ENCODE peak calls at places on chromosomes 11 and 22, in four cellular contexts. A, P, L and V are unnamed samples. For H3K4me1, the result is how much of the 10 kb centered on the place peaks cover.

GRCh38 chr11:128525411-128526243 is 61.7 kb downstream of the ETS1 start:
- DNase-seq in A (no peak), P (no peak), L (peak), V (no peak)

GRCh38 chr11:60164550-60165075 is 18.3 kb downstream of the MS4A6A start:
- DNase-seq in A (no peak), L (no peak), P (no peak), V (no peak)

GRCh38 chr22:19868333-19868732 is 13.7 kb upstream of the GNB1L start:
- DNase-seq in L (no peak), A (no peak), P (no peak), V (no peak)

GRCh38 chr11:48103621-48104561 is 112.7 kb upstream of the OR4B1 start:
- DNase-seq in L (no peak), A (no peak), P (no peak), V (no peak)

GRCh38 chr22:32409977-32410376 is 2.1 kb downstream of the RTCB start:
- DNase-seq in A (no peak), L (no peak), P (no peak), V (no peak)

GRCh38 chr11:58028687-58029411 is 1.9 kb upstream of the OR6Q1 start:
- DNase-seq in A (no peak), L (peak), P (no peak), V (no peak)

GRCh38 chr22:30104501-30105156 is 24.4 kb downstream of the HORMAD2 start:
- DNase-seq in P (no peak), L (no peak), A (no peak), V (no peak)

GRCh38 chr11:47354913-47355282 is 2.4 kb upstream of the MYBPC3 start:
- DNase-seq in P (no peak), A (no peak), L (no peak), V (no peak)

GRCh38 chr11:76889414-76889975 is 28.8 kb downstream of the ACER3 start:
- DNase-seq in L (peak), A (no peak), P (no peak), V (no peak)

GRCh38 chr22:39949964-39950737 is 10.0 kb upstream of the TMA7B start:
- DNase-seq in L (peak), A (no peak), P (no peak), V (no peak)

GRCh38 chr11:18723991-18724390 is 2.0 kb downstream of the IGSF22 start:
- DNase-seq in P (no peak), L (no peak), A (no peak), V (no peak)

GRCh38 chr22:23073506-23074229 is 3.3 kb downstream of the GNAZ start:
- DNase-seq in P (peak), L (no peak), A (peak), V (no peak)

GRCh38 chr22:46007848-46008261 is 30.9 kb upstream of the WNT7B start:
- DNase-seq in L (peak), A (peak), P (peak), V (peak)

GRCh38 chr22:50189849-50190181 is 4.1 kb downstream of the TRABD start:
- DNase-seq in A (peak), P (no peak), L (no peak), V (no peak)

GRCh38 chr22:30227438-30228228 is 18.9 kb downstream of the LIF start:
- DNase-seq in L (no peak), P (no peak), A (no peak), V (no peak)

GRCh38 chr11:34214961-34215805 is 109.8 kb downstream of the NAT10 start:
- DNase-seq in P (no peak), L (peak), A (no peak), V (no peak)

GRCh38 chr22:26066534-26066933 is 102.7 kb upstream of the SEZ6L start:
- DNase-seq in L (no peak), A (no peak), P (no peak), V (no peak)

DNA sequence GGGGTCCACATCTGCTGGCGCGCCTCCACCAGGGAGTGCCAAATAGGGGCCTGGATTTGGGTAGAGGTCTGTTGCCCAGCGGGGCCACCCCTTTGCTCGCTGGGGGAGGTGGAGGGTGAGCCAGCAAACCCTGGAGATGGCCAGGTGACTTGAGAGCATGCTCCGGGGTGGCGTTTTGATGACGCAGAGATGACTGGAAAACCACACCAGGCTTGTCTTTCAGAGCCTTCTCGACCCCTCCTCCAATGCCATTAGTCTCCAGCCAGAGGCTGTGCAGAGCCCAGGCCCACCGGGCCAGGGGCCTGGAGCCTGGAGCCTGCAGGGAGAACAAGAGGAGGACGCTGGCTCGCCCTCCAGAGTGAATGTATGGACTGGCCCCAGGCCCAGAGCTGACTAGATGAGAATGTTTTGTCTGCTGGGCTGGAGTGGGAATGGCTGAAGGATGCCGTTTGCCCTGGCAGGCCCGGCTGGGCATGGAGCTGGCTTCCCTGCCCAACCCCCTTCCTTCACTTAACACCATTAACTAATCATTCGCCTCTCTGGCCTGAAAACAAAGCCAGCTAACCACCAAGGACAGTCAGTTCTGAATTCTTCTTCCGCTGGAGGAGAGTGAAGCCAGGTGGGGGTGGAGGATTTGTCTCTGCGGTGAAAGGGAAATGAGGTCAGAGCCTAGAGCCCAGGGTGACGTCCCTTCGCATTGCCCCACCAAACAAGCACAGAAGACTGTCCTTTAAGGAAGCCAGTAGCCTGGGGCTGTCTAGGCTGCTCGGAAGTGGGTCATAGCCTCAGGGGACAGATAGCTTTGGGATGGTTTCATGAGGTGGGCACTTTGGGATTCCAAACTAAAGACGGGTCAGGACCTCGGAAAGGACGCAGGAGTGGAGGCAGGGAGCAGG is 1.6 kb upstream of the MCAM start:
- DNase-seq in A (no peak), L (peak), P (no peak), V (no peak)
- H3K4me1 ChIP-seq in A (half or more), L (half or more), P (half or more), V (half or more)

GRCh38 chr11:27469333-27469680 is 3.3 kb downstream of the LGR4 start:
- DNase-seq in A (no peak), L (no peak), P (no peak), V (no peak)

GRCh38 chr11:27468209-27468608 is 4.4 kb downstream of the LGR4 start:
- DNase-seq in P (no peak), L (peak), A (no peak), V (no peak)

GRCh38 chr11:27470166-27470565 is 2.4 kb downstream of the LGR4 start:
- DNase-seq in L (no peak), A (no peak), P (no peak), V (no peak)

GRCh38 chr11:27467181-27467913 is 5.2 kb downstream of the LGR4 start:
- DNase-seq in P (no peak), A (no peak), L (no peak), V (no peak)

GRCh38 chr11:27468643-27469332 is 3.8 kb downstream of the LGR4 start:
- DNase-seq in P (no peak), A (no peak), L (peak), V (no peak)
- H3K4me3 ChIP-seq in P (peak), A (no peak), L (no peak), V (peak)

GRCh38 chr11:133413726-133414125 is 118.6 kb downstream of the OPCML start:
- DNase-seq in L (no peak), P (no peak), A (no peak), V (no peak)

GRCh38 chr11:133414503-133414902 is 117.8 kb downstream of the OPCML start:
- DNase-seq in A (no peak), P (no peak), L (no peak), V (no peak)

DNA sequence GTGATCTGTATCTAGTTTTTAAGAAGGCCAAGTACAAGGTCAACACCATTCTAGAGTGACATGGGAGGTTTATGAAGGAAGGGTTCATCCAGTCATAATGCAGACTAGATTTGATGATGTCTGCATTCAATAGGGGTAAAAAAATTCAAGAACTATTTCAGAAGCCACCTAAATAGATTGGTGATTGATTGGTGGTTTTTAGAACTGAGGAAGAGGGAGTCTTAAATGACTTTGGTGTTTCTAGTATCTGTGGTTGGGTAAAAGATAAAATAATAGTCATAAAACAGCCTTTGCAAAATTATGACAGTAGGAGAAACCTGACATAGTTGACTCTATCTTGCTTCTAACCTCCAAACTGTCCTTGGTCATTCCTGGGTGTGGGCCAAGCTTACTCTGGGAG is 114.1 kb downstream of the OPCML start:
- DNase-seq in A (no peak), P (no peak), L (no peak), V (no peak)
- H3K4me1 ChIP-seq in A (under half), P (under half), L (under half), V (under half)

DNA sequence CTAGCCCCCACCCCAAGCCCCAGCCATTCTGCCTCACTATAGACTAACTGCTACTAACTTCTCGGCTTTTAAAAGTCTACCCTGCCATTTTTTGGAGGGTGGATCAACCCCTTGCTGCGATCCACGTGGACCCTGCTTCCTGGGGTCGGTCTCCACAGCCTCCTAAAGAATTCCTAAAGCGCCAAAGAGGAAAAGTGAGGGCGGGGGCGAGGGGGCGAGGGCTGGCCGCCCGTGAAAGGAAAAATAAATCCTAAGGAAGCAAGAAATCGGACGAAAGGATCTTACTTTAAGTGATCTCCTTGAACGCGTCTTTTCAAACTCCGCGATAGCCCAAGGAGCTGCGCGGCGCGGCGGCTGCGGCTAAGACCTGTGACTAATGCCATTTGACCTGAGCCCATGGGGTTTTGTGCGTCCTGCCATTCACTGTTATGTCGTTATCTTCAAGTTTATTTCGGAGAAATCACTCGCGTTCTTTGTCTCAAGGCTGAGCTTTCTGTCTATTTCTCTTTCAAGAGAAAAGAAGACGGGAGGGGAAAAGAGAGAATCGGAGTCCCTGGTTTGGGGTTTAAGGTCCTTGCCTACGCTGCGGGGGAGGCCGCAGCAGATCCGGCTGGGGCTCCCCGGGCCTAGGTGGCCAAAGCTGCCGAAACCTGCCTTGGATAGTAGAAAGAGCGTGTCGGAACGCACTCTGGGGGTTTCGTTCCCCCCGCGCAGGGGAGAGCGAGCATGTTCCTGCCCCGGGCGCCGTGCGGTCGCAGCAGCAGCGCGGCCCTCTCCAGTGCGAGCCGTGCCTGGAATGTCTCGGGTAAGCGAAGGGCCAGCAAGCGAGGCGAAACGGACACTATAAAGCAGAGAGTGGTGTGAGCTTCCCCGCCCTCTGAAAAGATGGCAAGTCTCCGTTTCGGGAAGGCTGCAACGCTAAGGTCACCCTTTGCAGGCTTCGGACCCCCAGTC is 2.8 kb upstream of the DBX1 start:
- DNase-seq in P (no peak), L (peak), A (no peak), V (no peak)
- H3K4me3 ChIP-seq in P (peak), L (no peak), A (peak), V (peak)

DNA sequence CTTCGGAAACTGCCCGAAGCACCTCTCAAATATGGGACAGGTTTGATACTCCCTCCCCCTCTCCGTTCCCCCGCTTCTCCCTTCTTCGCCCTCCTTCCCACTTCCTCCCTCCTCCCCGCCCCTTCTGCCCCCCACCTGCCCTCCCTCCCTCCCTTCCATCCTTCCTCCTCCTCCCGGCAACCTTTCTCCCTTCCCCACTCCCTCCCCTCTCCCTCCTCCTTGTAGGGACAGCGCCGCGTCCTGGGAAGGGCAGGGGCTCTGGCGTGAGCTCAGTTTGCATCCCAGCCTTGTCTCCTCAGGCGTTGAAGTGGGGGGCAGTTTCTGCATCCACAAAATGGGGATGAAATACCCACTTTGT is 6.1 kb upstream of the NFAM1 start:
- DNase-seq in L (no peak), A (no peak), P (no peak), V (no peak)
- H3K4me1 ChIP-seq in L (under half), A (under half), P (under half), V (under half)

GRCh38 chr11:103476874-103477273 is 367.6 kb downstream of the DYNC2H1 start:
- DNase-seq in P (no peak), L (no peak), A (no peak), V (no peak)
- H3K4me3 ChIP-seq in P (no peak), L (no peak), A (no peak), V (no peak)

DNA sequence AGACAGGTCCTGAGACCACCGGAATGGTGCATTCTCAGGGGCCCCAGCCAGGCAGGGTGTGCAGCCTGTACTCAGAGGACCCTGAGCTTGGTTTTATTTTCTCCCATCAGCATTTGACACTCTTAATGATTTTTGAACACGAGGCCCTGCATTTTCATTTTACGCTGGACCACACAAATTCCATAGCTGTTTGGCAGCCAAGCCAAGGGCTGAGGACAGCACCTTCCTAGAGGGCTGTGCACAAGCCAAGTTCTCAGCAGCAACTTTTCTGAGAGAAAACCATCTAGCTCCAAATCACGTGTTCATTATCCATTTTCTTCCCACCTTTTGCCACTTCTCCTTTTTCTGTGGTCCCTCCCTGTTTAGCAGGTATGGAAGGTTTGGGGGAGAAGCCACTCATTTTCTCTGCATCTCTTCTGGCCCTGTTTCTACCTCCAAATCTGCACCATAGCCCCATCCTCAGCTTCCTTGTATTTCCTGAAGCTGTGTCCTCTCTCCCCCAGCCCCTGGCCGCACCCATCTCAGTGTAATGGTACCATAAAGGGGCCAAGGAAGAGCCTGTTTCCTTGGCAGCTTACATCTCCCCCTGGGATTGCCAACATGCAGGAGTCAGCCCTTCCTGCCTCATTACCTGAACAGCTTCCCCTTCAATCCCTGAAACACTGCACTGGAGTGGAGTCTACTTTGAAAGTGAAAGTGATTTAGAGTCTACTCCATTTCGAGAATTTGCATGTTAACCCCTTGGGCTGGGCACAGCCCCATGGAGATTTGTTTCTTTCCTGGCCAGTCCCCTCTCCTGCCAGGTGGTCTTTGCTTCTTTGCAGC is 60.3 kb downstream of the TRAF6 start:
- DNase-seq in P (no peak), A (no peak), L (peak), V (no peak)
- H3K4me1 ChIP-seq in P (under half), A (under half), L (under half), V (under half)

GRCh38 chr11:115760528-115760837 is 256.3 kb upstream of the CADM1 start:
- DNase-seq in P (no peak), A (no peak), L (peak), V (no peak)
- H3K4me3 ChIP-seq in P (peak), A (peak), L (peak), V (peak)